ENCODE peak calls at places on chromosome 15, in seven cellular contexts. One of them, this sample, is unnamed.

GRCh38 chr15:78130466-78131294 is 565 bp downstream of the CIB2 start:
- DNase-seq in HCT116: no peak
- DNase-seq in psoas muscle: peak
- DNase-seq in mammary epithelial cell: no peak
- DNase-seq in lung: no peak
- DNase-seq in cardiac fibroblast: no peak
- DNase-seq in SJSA1: no peak
- DNase-seq in this sample: no peak

GRCh38 chr15:101185770-101186169 is 66.1 kb downstream of the CHSY1 start:
- DNase-seq in psoas muscle: no peak
- DNase-seq in HCT116: no peak
- DNase-seq in SJSA1: no peak
- DNase-seq in lung: no peak
- DNase-seq in cardiac fibroblast: no peak
- DNase-seq in mammary epithelial cell: no peak
- DNase-seq in this sample: no peak

GRCh38 chr15:84818221-84819131 is 1.3 kb downstream of the ALPK3 start:
- DNase-seq in cardiac fibroblast: peak
- DNase-seq in mammary epithelial cell: no peak
- DNase-seq in lung: no peak
- DNase-seq in psoas muscle: peak
- DNase-seq in HCT116: no peak
- DNase-seq in SJSA1: peak
- DNase-seq in this sample: peak

GRCh38 chr15:92650256-92650655 is 5.3 kb downstream of the FAM174B start:
- DNase-seq in HCT116: no peak
- DNase-seq in lung: no peak
- DNase-seq in SJSA1: no peak
- DNase-seq in cardiac fibroblast: no peak
- DNase-seq in mammary epithelial cell: no peak
- DNase-seq in psoas muscle: no peak
- DNase-seq in this sample: no peak

GRCh38 chr15:100189849-100190248 is 151.9 kb downstream of the ADAMTS17 start:
- DNase-seq in lung: no peak
- DNase-seq in HCT116: no peak
- DNase-seq in cardiac fibroblast: no peak
- DNase-seq in SJSA1: no peak
- DNase-seq in psoas muscle: no peak
- DNase-seq in mammary epithelial cell: no peak
- DNase-seq in this sample: no peak

GRCh38 chr15:31571676-31572075 is 245.0 kb downstream of the KLF13 start:
- DNase-seq in SJSA1: no peak
- DNase-seq in lung: no peak
- DNase-seq in psoas muscle: no peak
- DNase-seq in cardiac fibroblast: peak
- DNase-seq in HCT116: no peak
- DNase-seq in mammary epithelial cell: no peak
- DNase-seq in this sample: no peak

GRCh38 chr15:70964058-70964457 is 71.4 kb downstream of the LRRC49 start:
- DNase-seq in SJSA1: no peak
- DNase-seq in lung: no peak
- DNase-seq in cardiac fibroblast: peak
- DNase-seq in psoas muscle: no peak
- DNase-seq in mammary epithelial cell: no peak
- DNase-seq in HCT116: no peak
- DNase-seq in this sample: no peak

GRCh38 chr15:29728418-29728817 is 93.8 kb downstream of the TJP1 start:
- DNase-seq in SJSA1: no peak
- DNase-seq in lung: no peak
- DNase-seq in mammary epithelial cell: no peak
- DNase-seq in psoas muscle: no peak
- DNase-seq in HCT116: no peak
- DNase-seq in cardiac fibroblast: no peak
- DNase-seq in this sample: no peak

GRCh38 chr15:60006203-60006782 is 2.2 kb downstream of the FOXB1 start:
- DNase-seq in mammary epithelial cell: peak
- DNase-seq in cardiac fibroblast: peak
- DNase-seq in lung: no peak
- DNase-seq in HCT116: no peak
- DNase-seq in SJSA1: peak
- DNase-seq in psoas muscle: no peak
- DNase-seq in this sample: peak

GRCh38 chr15:76169013-76169412 is 109.2 kb downstream of the TMEM266 start:
- DNase-seq in psoas muscle: no peak
- DNase-seq in cardiac fibroblast: peak
- DNase-seq in SJSA1: peak
- DNase-seq in lung: no peak
- DNase-seq in mammary epithelial cell: peak
- DNase-seq in HCT116: no peak
- DNase-seq in this sample: no peak

GRCh38 chr15:47514251-47514652 is 203.1 kb upstream of the SEMA6D start:
- DNase-seq in HCT116: no peak
- DNase-seq in mammary epithelial cell: peak
- DNase-seq in lung: no peak
- DNase-seq in cardiac fibroblast: peak
- DNase-seq in SJSA1: peak
- DNase-seq in psoas muscle: no peak
- DNase-seq in this sample: no peak

GRCh38 chr15:71242292-71242691 is 127.0 kb downstream of the THSD4 start:
- DNase-seq in psoas muscle: no peak
- DNase-seq in cardiac fibroblast: no peak
- DNase-seq in HCT116: no peak
- DNase-seq in mammary epithelial cell: no peak
- DNase-seq in lung: no peak
- DNase-seq in SJSA1: no peak
- DNase-seq in this sample: no peak

GRCh38 chr15:47792231-47792630 is 74.9 kb downstream of the SEMA6D start:
- DNase-seq in psoas muscle: no peak
- DNase-seq in lung: no peak
- DNase-seq in HCT116: no peak
- DNase-seq in SJSA1: no peak
- DNase-seq in cardiac fibroblast: no peak
- DNase-seq in mammary epithelial cell: no peak
- DNase-seq in this sample: no peak

GRCh38 chr15:33533197-33533596 is 222.4 kb downstream of the RYR3 start:
- DNase-seq in lung: no peak
- DNase-seq in SJSA1: no peak
- DNase-seq in cardiac fibroblast: no peak
- DNase-seq in HCT116: no peak
- DNase-seq in psoas muscle: no peak
- DNase-seq in mammary epithelial cell: no peak
- DNase-seq in this sample: no peak

GRCh38 chr15:89926158-89926557 is 13.4 kb upstream of the ARPIN start:
- DNase-seq in HCT116: no peak
- DNase-seq in SJSA1: no peak
- DNase-seq in lung: no peak
- DNase-seq in mammary epithelial cell: no peak
- DNase-seq in cardiac fibroblast: no peak
- DNase-seq in psoas muscle: no peak
- DNase-seq in this sample: no peak

GRCh38 chr15:84810073-84810840 is 6.9 kb upstream of the ALPK3 start:
- DNase-seq in cardiac fibroblast: no peak
- DNase-seq in psoas muscle: no peak
- DNase-seq in SJSA1: no peak
- DNase-seq in lung: no peak
- DNase-seq in mammary epithelial cell: no peak
- DNase-seq in HCT116: no peak
- DNase-seq in this sample: no peak

GRCh38 chr15:70867911-70868467 is 14.0 kb upstream of the LARP6 start:
- DNase-seq in cardiac fibroblast: peak
- DNase-seq in SJSA1: no peak
- DNase-seq in HCT116: no peak
- DNase-seq in mammary epithelial cell: peak
- DNase-seq in psoas muscle: peak
- DNase-seq in lung: no peak
- DNase-seq in this sample: no peak

GRCh38 chr15:65541231-65541630 is 11.0 kb downstream of the HACD3 start:
- DNase-seq in HCT116: no peak
- DNase-seq in lung: no peak
- DNase-seq in psoas muscle: no peak
- DNase-seq in SJSA1: no peak
- DNase-seq in cardiac fibroblast: no peak
- DNase-seq in mammary epithelial cell: no peak
- DNase-seq in this sample: no peak

GRCh38 chr15:25700916-25701315 is 162.2 kb downstream of the ATP10A start:
- DNase-seq in lung: no peak
- DNase-seq in mammary epithelial cell: no peak
- DNase-seq in cardiac fibroblast: no peak
- DNase-seq in SJSA1: no peak
- DNase-seq in HCT116: no peak
- DNase-seq in psoas muscle: no peak
- DNase-seq in this sample: no peak

GRCh38 chr15:87863152-87863551 is 393.4 kb downstream of the NTRK3 start:
- DNase-seq in psoas muscle: no peak
- DNase-seq in lung: no peak
- DNase-seq in cardiac fibroblast: peak
- DNase-seq in mammary epithelial cell: no peak
- DNase-seq in SJSA1: no peak
- DNase-seq in HCT116: no peak
- DNase-seq in this sample: no peak

GRCh38 chr15:90174140-90174891 is 26.8 kb upstream of the SEMA4B start:
- DNase-seq in lung: peak
- DNase-seq in cardiac fibroblast: peak
- DNase-seq in psoas muscle: peak
- DNase-seq in HCT116: no peak
- DNase-seq in mammary epithelial cell: peak
- DNase-seq in SJSA1: no peak
- DNase-seq in this sample: no peak

GRCh38 chr15:96416218-96416933 is 85.9 kb downstream of the NR2F2 start:
- DNase-seq in lung: no peak
- DNase-seq in SJSA1: no peak
- DNase-seq in psoas muscle: no peak
- DNase-seq in mammary epithelial cell: no peak
- DNase-seq in cardiac fibroblast: no peak
- DNase-seq in HCT116: no peak
- DNase-seq in this sample: no peak
- H3K4me3 ChIP-seq in lung: no peak
- H3K4me3 ChIP-seq in SJSA1: no peak
- H3K4me3 ChIP-seq in psoas muscle: peak
- H3K4me3 ChIP-seq in mammary epithelial cell: peak
- H3K4me3 ChIP-seq in cardiac fibroblast: peak
- H3K4me3 ChIP-seq in HCT116: no peak
- H3K4me3 ChIP-seq in this sample: no peak

DNA sequence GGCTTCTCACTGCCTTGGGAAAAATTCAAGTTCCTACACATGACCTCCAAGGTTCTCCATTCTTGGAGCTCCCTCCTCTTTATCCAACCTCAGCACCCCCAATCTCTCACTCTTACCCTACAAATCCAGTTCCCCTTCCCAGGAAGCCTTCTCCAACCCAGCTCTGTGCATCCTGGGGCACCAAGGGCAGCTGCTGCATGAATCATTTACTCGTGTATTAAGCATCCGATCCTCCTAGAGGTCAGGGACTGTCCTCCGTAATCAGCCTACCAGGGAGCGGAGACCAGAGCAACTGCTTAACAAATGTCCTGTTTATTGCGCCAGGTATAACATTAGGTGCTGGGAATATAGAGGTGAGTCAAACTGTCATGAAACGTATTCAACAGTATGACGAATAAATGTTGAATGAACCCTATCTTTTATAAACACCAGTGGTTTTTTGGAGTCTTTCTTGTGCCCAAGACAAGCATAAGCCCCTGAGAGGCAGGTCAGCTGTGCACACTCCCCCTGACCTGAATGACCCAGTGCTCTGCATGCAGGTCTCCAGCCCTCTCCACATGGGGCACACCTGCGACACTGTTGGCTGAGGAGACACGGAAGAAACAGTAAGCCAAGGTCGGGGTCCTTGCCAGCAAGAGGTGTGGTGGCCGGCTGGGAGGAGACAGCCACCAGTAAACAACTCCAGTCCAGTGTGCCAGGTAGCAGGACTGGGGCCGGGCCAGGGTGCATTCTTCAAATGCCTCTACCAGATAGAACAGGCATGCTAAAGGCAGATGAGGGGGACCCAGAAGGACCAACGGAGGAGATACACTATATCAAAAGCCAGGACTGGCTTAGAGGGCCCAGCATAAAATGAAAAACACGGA is 27.6 kb downstream of the ANP32A start:
- DNase-seq in HCT116: no peak
- DNase-seq in cardiac fibroblast: no peak
- DNase-seq in mammary epithelial cell: no peak
- DNase-seq in lung: peak
- DNase-seq in psoas muscle: no peak
- DNase-seq in SJSA1: no peak
- DNase-seq in this sample: peak
- H3K4me3 ChIP-seq in HCT116: no peak
- H3K4me3 ChIP-seq in cardiac fibroblast: no peak
- H3K4me3 ChIP-seq in mammary epithelial cell: no peak
- H3K4me3 ChIP-seq in lung: no peak
- H3K4me3 ChIP-seq in psoas muscle: peak
- H3K4me3 ChIP-seq in SJSA1: no peak
- H3K4me3 ChIP-seq in this sample: no peak

DNA sequence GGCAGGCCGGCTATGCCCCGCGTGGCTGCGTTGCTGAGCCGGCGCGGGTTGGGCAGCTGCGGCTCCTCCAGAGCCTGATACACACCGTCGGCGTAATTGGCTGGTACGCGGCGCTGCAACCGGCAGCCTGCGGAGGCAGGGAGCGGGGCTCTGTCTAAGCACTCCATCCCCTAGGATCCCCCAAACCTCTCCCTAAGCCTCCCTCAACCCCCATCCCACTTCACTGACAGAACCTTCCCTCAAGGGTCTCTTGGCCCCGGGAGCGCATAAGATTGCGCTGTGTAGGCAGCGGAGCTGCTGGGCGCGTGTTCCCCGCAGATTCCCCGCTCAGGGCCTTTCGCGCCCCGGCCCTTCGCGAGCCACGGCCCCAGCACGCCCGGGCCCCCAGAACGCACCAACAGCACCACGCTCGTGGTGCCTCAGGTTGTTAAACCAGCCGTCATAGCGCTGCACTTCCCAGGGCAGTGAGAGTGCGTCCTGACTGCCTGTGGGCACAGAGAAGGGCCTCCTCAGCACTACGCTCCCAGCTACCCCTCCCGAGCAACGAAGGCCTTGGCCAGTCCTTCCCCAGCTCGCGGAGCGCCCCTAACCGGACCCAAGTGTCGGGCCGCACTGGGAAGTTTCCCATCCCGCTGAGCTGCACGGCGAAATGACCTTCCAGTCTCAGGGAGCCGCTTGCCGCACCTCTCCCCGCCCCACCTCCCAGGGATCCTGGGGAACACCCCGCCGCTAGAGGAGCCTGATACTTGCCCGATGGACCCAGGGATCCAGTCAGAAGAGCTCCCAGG is 1.2 kb downstream of the DUOX2 start:
- DNase-seq in SJSA1: no peak
- DNase-seq in lung: no peak
- DNase-seq in psoas muscle: no peak
- DNase-seq in HCT116: no peak
- DNase-seq in cardiac fibroblast: no peak
- DNase-seq in mammary epithelial cell: peak
- DNase-seq in this sample: no peak
- H3K4me3 ChIP-seq in SJSA1: no peak
- H3K4me3 ChIP-seq in lung: no peak
- H3K4me3 ChIP-seq in psoas muscle: peak
- H3K4me3 ChIP-seq in HCT116: no peak
- H3K4me3 ChIP-seq in cardiac fibroblast: no peak
- H3K4me3 ChIP-seq in mammary epithelial cell: no peak
- H3K4me3 ChIP-seq in this sample: no peak

DNA sequence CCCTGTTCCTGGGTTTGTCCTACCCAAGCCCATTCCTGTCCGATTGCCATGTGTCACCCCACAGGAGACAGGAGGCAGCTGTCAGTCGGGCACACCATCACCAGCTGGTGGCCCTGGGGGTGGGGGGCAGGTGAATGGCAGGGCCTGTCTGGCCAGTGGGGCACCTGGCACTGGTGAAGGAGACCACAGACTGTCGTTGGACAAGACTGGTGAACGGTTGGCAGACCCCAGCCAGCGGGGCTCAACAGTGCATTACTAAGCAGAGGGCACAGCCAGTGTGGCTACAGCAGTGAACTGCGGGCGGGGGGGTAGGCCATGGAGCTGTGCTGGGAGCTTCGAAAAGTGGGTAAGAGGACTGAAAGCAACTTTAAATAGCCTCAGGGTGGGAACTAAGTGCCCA is 2.1 kb downstream of the SEMA7A start:
- DNase-seq in mammary epithelial cell: no peak
- DNase-seq in psoas muscle: peak
- DNase-seq in HCT116: no peak
- DNase-seq in lung: no peak
- DNase-seq in cardiac fibroblast: no peak
- DNase-seq in SJSA1: no peak
- DNase-seq in this sample: no peak
- H3K4me3 ChIP-seq in mammary epithelial cell: peak
- H3K4me3 ChIP-seq in psoas muscle: no peak
- H3K4me3 ChIP-seq in HCT116: peak
- H3K4me3 ChIP-seq in lung: no peak
- H3K4me3 ChIP-seq in cardiac fibroblast: peak
- H3K4me3 ChIP-seq in SJSA1: no peak
- H3K4me3 ChIP-seq in this sample: no peak

This sample was measured in LNCaP clone FGC.